ENCODE peak calls at places on chromosome 22, in eight cellular contexts. S is CD8-positive, alpha-beta memory T cell; J is substantia nigra; O is GM12865; Q is activated CD4-positive, alpha-beta T cell treated with anti-CD3 and anti-CD28 coated beads, Interleukin-2, amount 10 ng/mL, durations not matched to agents 7 days and 5 days; B is tibial nerve; F is CD4-positive, alpha-beta memory T cell; I is HEK293T. T is an unnamed sample.

GRCh38 chr22:43235445-43236400 is 48.8 kb upstream of the TTLL12 start:
- DNase-seq in B (no peak), Q (no peak), O (no peak), I (no peak), J (no peak), F (no peak), S (no peak), T (no peak)

GRCh38 chr22:41256898-41257260 is 16.1 kb upstream of the CHADL start:
- DNase-seq in J (no peak), Q (no peak), S (no peak), I (no peak), O (no peak), F (no peak), B (no peak), T (no peak)

GRCh38 chr22:48268771-48269552 is 1506.5 kb downstream of the TBC1D22A start:
- DNase-seq in B (no peak), I (no peak), S (no peak), Q (no peak), O (no peak), J (no peak), F (no peak), T (no peak)

GRCh38 chr22:17587631-17588030 is 24.3 kb downstream of the SLC25A18 start:
- DNase-seq in J (no peak), S (no peak), B (no peak), I (no peak), O (no peak), F (no peak), Q (no peak), T (no peak)

GRCh38 chr22:50544746-50545253 is 899 bp upstream of the KLHDC7B start:
- DNase-seq in J (no peak), O (peak), B (no peak), I (no peak), F (no peak), Q (peak), S (no peak), T (no peak)

GRCh38 chr22:25372000-25372595 is 152.7 kb downstream of the CRYBB2 start:
- DNase-seq in I (no peak), B (no peak), F (no peak), O (no peak), J (no peak), S (no peak), Q (no peak), T (no peak)

GRCh38 chr22:50625568-50626313 is 2.2 kb downstream of the ARSA start:
- DNase-seq in Q (no peak), B (no peak), S (no peak), J (no peak), F (no peak), O (no peak), I (no peak), T (no peak)

GRCh38 chr22:47388778-47389177 is 626.3 kb downstream of the TBC1D22A start:
- DNase-seq in I (no peak), Q (no peak), B (no peak), F (no peak), O (no peak), S (no peak), J (no peak), T (no peak)

GRCh38 chr22:28024422-28024888 is 105.4 kb upstream of the PITPNB start:
- DNase-seq in B (no peak), Q (no peak), S (no peak), O (no peak), F (no peak), I (no peak), J (no peak), T (no peak)

GRCh38 chr22:18111759-18112330 is 1.2 kb downstream of the TUBA8 start:
- DNase-seq in J (no peak), I (no peak), B (no peak), Q (no peak), S (no peak), O (no peak), F (no peak), T (no peak)

GRCh38 chr22:20646377-20646776 is 127.5 kb upstream of the SERPIND1 start:
- DNase-seq in O (no peak), I (no peak), B (no peak), Q (no peak), F (no peak), S (no peak), J (no peak), T (no peak)

GRCh38 chr22:29830585-29830984 is 7.5 kb downstream of the ASCC2 start:
- DNase-seq in B (no peak), I (no peak), J (no peak), S (no peak), O (no peak), F (no peak), Q (no peak), T (no peak)

GRCh38 chr22:37281646-37282384 is 493 bp upstream of the CYTH4 start:
- DNase-seq in O (no peak), F (no peak), S (no peak), B (no peak), I (no peak), J (no peak), Q (no peak), T (no peak)

GRCh38 chr22:17999851-18000250 is 24.5 kb downstream of the MICAL3 start:
- DNase-seq in F (no peak), B (no peak), Q (no peak), I (no peak), J (no peak), O (no peak), S (no peak), T (no peak)

GRCh38 chr22:31139866-31140716 is at the start of gene PLA2G3:
- DNase-seq in B (no peak), O (no peak), Q (no peak), F (no peak), I (no peak), S (no peak), J (no peak), T (peak)

GRCh38 chr22:25779426-25779825 is 37.4 kb downstream of the MYO18B start:
- DNase-seq in I (no peak), B (no peak), O (no peak), J (no peak), F (no peak), S (no peak), Q (no peak), T (no peak)

GRCh38 chr22:50260801-50261614 is 475 bp downstream of the MAPK12 start:
- DNase-seq in I (peak), J (no peak), F (no peak), S (no peak), Q (peak), B (no peak), O (peak), T (no peak)

GRCh38 chr22:22015631-22016030 is 33.0 kb upstream of the TOP3B start:
- DNase-seq in J (no peak), Q (no peak), S (no peak), B (no peak), F (no peak), O (no peak), I (no peak), T (no peak)

T was measured in DMS153.